ENCODE peak calls at places on chromosomes 16 and 17, in ten cellular contexts. T is left ventricle myocardium inferior; D is NCI-H460; Y is hepatic stellate cell; G is stimulated activated CD4-positive, alpha-beta T cell treated with anti-CD3 and anti-CD28 coated beads, Interleukin-4, amount 100 ng/mL, for 24 hours; O is iris pigment epithelial cell; V is cardiac fibroblast; A is A549; S is hypothalamus; K is effector memory CD8-positive, alpha-beta T cell. P is an unnamed sample.

GRCh38 chr17:1186214-1186820 is 6.5 kb upstream of the ABR start:
- DNase-seq in K (no peak), T (no peak), O (peak), S (no peak), G (no peak), A (no peak), Y (no peak), V (peak), D (no peak), P (peak)

GRCh38 chr16:70650216-70650615 is 3.9 kb downstream of the IL34 start:
- DNase-seq in A (no peak), Y (no peak), O (no peak), D (no peak), V (no peak), S (no peak), T (no peak), G (no peak), K (no peak), P (no peak)

GRCh38 chr16:12988071-12988470 is 86.7 kb downstream of the SHISA9 start:
- DNase-seq in O (no peak), S (no peak), K (no peak), V (no peak), D (no peak), Y (no peak), T (no peak), A (no peak), G (no peak), P (no peak)

GRCh38 chr17:65595071-65595655 is 33.7 kb upstream of the AXIN2 start:
- DNase-seq in T (no peak), K (no peak), O (peak), G (no peak), V (peak), D (no peak), A (peak), Y (peak), S (no peak), P (no peak)

GRCh38 chr17:2691069-2691871 is 20.3 kb downstream of the CLUH start:
- DNase-seq in S (no peak), K (no peak), D (no peak), Y (no peak), V (no peak), A (no peak), O (no peak), T (no peak), G (no peak), P (no peak)

GRCh38 chr16:70468776-70469525 is 14.6 kb downstream of the FCSK start:
- DNase-seq in K (no peak), G (no peak), D (no peak), O (no peak), Y (peak), A (no peak), S (no peak), T (no peak), V (no peak), P (no peak)

GRCh38 chr17:81434079-81434478 is 38.8 kb downstream of the BAHCC1 start:
- DNase-seq in Y (no peak), D (no peak), V (peak), K (no peak), G (no peak), A (peak), O (no peak), T (peak), S (no peak), P (no peak)

GRCh38 chr17:31309525-31309924 is 4.3 kb downstream of the EVI2B start:
- DNase-seq in K (no peak), Y (no peak), T (no peak), D (no peak), S (no peak), G (no peak), V (no peak), A (no peak), O (no peak), P (no peak)

GRCh38 chr17:70905796-70906195 is 736.5 kb downstream of the KCNJ2 start:
- DNase-seq in K (no peak), V (peak), D (peak), Y (peak), O (peak), G (no peak), S (no peak), A (peak), T (peak), P (peak)

GRCh38 chr17:41919165-41919817 is 540 bp upstream of the ACLY start:
- DNase-seq in S (no peak), K (no peak), O (peak), T (no peak), V (no peak), G (no peak), A (no peak), D (no peak), Y (peak), P (peak)

GRCh38 chr16:85462405-85463227 is 150.5 kb upstream of the GSE1 start:
- DNase-seq in A (no peak), O (no peak), Y (peak), V (no peak), D (no peak), S (no peak), G (peak), T (peak), K (no peak), P (no peak)

GRCh38 chr16:1335211-1335971 is 1.9 kb downstream of the BAIAP3 start:
- DNase-seq in G (no peak), K (no peak), D (no peak), Y (no peak), S (no peak), T (no peak), A (no peak), O (no peak), V (no peak), P (no peak)

GRCh38 chr17:58991718-58992331 is 114.9 kb downstream of the TRIM37 start:
- DNase-seq in Y (peak), O (peak), A (peak), S (no peak), V (peak), T (no peak), G (no peak), D (no peak), K (no peak), P (peak)

GRCh38 chr16:69812213-69813014 is 50.3 kb downstream of the WWP2 start:
- DNase-seq in Y (no peak), S (no peak), O (no peak), K (no peak), T (no peak), G (no peak), A (peak), V (no peak), D (peak), P (no peak)

GRCh38 chr17:163514-164103 is 17.8 kb downstream of the DOC2B start:
- DNase-seq in A (no peak), Y (peak), S (no peak), G (no peak), V (no peak), D (no peak), T (no peak), K (no peak), O (no peak), P (no peak)

GRCh38 chr17:78315355-78316114 is 44.3 kb downstream of the SOCS3 start:
- DNase-seq in G (peak), O (peak), D (peak), S (no peak), Y (peak), A (peak), T (peak), K (no peak), V (peak), P (peak)

GRCh38 chr16:53745126-53745525 is 41.2 kb downstream of the FTO start:
- DNase-seq in V (peak), O (peak), Y (no peak), D (no peak), S (no peak), K (no peak), G (no peak), A (no peak), T (no peak), P (peak)

P was measured in foreskin keratinocyte.